ENCODE peak calls at places on chromosomes 4 and X, in four cellular contexts. Y is heart left ventricle, C is tibial artery, E is heart right ventricle. W is an unnamed sample. For H3K4me1, the result is how much of the 10 kb centered on the place peaks cover.

GRCh38 chr4:95549246-95550138 is 719 bp upstream of the UNC5C start:
- DNase-seq in Y (peak), C (no peak), E (peak), W (peak)

GRCh38 chr4:17580969-17581368 is 4.0 kb downstream of the LAP3 start:
- DNase-seq in Y (no peak), C (no peak), E (no peak), W (no peak)

GRCh38 chr4:128590034-128590740 is 219.3 kb upstream of the JADE1 start:
- DNase-seq in Y (no peak), C (no peak), E (no peak), W (no peak)

GRCh38 chr4:142324572-142324971 is 521.5 kb downstream of the INPP4B start:
- DNase-seq in Y (no peak), C (no peak), E (no peak), W (no peak)

GRCh38 chr4:12145106-12145505 is 716.4 kb upstream of the HS3ST1 start:
- DNase-seq in Y (no peak), C (no peak), E (no peak), W (no peak)

GRCh38 chrX:121093011-121093410 is 45.6 kb downstream of the GLUD2 start:
- DNase-seq in Y (no peak), C (no peak), E (no peak), W (no peak)

GRCh38 chr4:41400296-41400695 is 137.7 kb upstream of the LIMCH1 start:
- DNase-seq in Y (no peak), C (no peak), E (no peak), W (no peak)

GRCh38 chr4:88335092-88335665 is 43.5 kb upstream of the HERC6 start:
- DNase-seq in Y (no peak), C (no peak), E (peak), W (peak)

GRCh38 chr4:73448448-73449203 is 12.6 kb downstream of the AFP start:
- DNase-seq in Y (no peak), C (no peak), E (no peak), W (no peak)

GRCh38 chr4:87232241-87232640 is 11.8 kb upstream of the KLHL8 start:
- DNase-seq in Y (no peak), C (no peak), E (no peak), W (no peak)

GRCh38 chrX:37652053-37652452 is 33.5 kb upstream of the XK start:
- DNase-seq in Y (no peak), C (no peak), E (no peak), W (no peak)

GRCh38 chr4:122842984-122843531 is 16.4 kb downstream of the FGF2 start:
- DNase-seq in Y (no peak), C (no peak), E (no peak), W (no peak)

GRCh38 chr4:78863254-78863869 is 75.9 kb downstream of the PAQR3 start:
- DNase-seq in Y (no peak), C (no peak), E (no peak), W (no peak)

GRCh38 chr4:78864405-78865024 is 74.7 kb downstream of the PAQR3 start:
- DNase-seq in Y (no peak), C (no peak), E (no peak), W (no peak)

GRCh38 chr4:78865451-78865850 is 73.8 kb downstream of the PAQR3 start:
- DNase-seq in Y (no peak), C (no peak), E (no peak), W (no peak)

GRCh38 chr4:78862314-78862737 is 76.9 kb downstream of the PAQR3 start:
- DNase-seq in Y (no peak), C (no peak), E (no peak), W (no peak)

GRCh38 chr4:78863991-78864390 is 75.2 kb downstream of the PAQR3 start:
- DNase-seq in Y (no peak), C (no peak), E (no peak), W (no peak)
- H3K27ac ChIP-seq in Y (no peak), C (no peak), E (no peak), W (no peak)

GRCh38 chr4:6277935-6278800 is 8.5 kb downstream of the WFS1 start:
- DNase-seq in Y (no peak), C (no peak), E (no peak), W (no peak)
- H3K4me1 ChIP-seq in Y (half or more), C (half or more), E (half or more), W (under half)

GRCh38 chr4:130563891-130564418 is 1468.0 kb downstream of the C4orf33 start:
- DNase-seq in Y (no peak), C (no peak), E (no peak), W (no peak)
- H3K4me3 ChIP-seq in Y (peak), C (peak), E (peak), W (no peak)

GRCh38 chrX:45710081-45710801 is 509.6 kb upstream of the DIPK2B start:
- DNase-seq in Y (no peak), C (no peak), E (no peak), W (no peak)

GRCh38 chrX:45709381-45709780 is 508.7 kb upstream of the DIPK2B start:
- DNase-seq in Y (no peak), C (no peak), E (no peak), W (no peak)

GRCh38 chrX:45711231-45711630 is 510.6 kb upstream of the DIPK2B start:
- DNase-seq in Y (no peak), C (no peak), E (no peak), W (no peak)

GRCh38 chrX:45714864-45715263 is 514.2 kb upstream of the DIPK2B start:
- DNase-seq in Y (peak), C (no peak), E (no peak), W (no peak)

GRCh38 chrX:45712067-45712466 is 511.4 kb upstream of the DIPK2B start:
- DNase-seq in Y (no peak), C (no peak), E (no peak), W (no peak)
- H3K27ac ChIP-seq in Y (no peak), C (no peak), E (no peak), W (no peak)